ENCODE peak calls at places on chromosomes 11 and 22, in four cellular contexts. I, G, X and J are unnamed samples.
A peak's percentile ranks its signal among the peaks of the same experiment; 100 is the strongest.

GRCh38 chr22:37328017-37328416 is 45.7 kb downstream of the CYTH4 start:
- DNase-seq in G (no peak), I (no peak), X (no peak), J (no peak)

GRCh38 chr11:131246589-131247164 is 123.7 kb upstream of the NTM start:
- DNase-seq in X (no peak), I (no peak), G (no peak), J (no peak)

GRCh38 chr11:134332189-134332631 is 422 bp downstream of the GLB1L2 start:
- DNase-seq in X (no peak), G (no peak), I (no peak), J (peak; percentile 15)

GRCh38 chr11:100855466-100856067 is 168.5 kb downstream of the ARHGAP42 start:
- DNase-seq in G (peak; percentile 35), X (no peak), I (no peak), J (no peak)

GRCh38 chr11:3195251-3196160 is 23.1 kb downstream of the MRGPRG start:
- DNase-seq in G (peak; percentile 1), X (no peak), I (no peak), J (no peak)

GRCh38 chr22:44542561-44543222 is 44.7 kb upstream of the RTL6 start:
- DNase-seq in I (no peak), G (no peak), X (no peak), J (no peak)

GRCh38 chr22:25143161-25144076 is 56.2 kb upstream of the CRYBB3 start:
- DNase-seq in I (no peak), X (no peak), G (no peak), J (no peak)

GRCh38 chr11:58061813-58062212 is 31.1 kb downstream of the OR6Q1 start:
- DNase-seq in I (no peak), X (no peak), G (no peak), J (no peak)

GRCh38 chr11:93085097-93085496 is 112.7 kb downstream of the SLC36A4 start:
- DNase-seq in I (no peak), X (no peak), G (no peak), J (no peak)

GRCh38 chr11:18204771-18205170 is 31.8 kb downstream of the SAA4 start:
- DNase-seq in I (no peak), G (no peak), X (no peak), J (no peak)

GRCh38 chr11:46345881-46346484 is 1.3 kb upstream of the DGKZ start:
- DNase-seq in G (peak; percentile 46), I (no peak), X (no peak), J (no peak)

GRCh38 chr11:108958446-108959123 is 293.7 kb downstream of the DDX10 start:
- DNase-seq in I (no peak), X (no peak), G (no peak), J (no peak)

GRCh38 chr11:94521684-94522083 is 9.4 kb downstream of the C11orf97 start:
- DNase-seq in X (no peak), G (peak; percentile 61), I (no peak), J (no peak)

GRCh38 chr11:34356576-34356917 is 1.3 kb downstream of the ABTB2 start:
- DNase-seq in I (no peak), G (no peak), X (no peak), J (no peak)

GRCh38 chr11:131975624-131976420 is 605.4 kb downstream of the NTM start:
- DNase-seq in X (no peak), I (no peak), G (no peak), J (no peak)

GRCh38 chr11:20353829-20354434 is 9.6 kb upstream of the HTATIP2 start:
- DNase-seq in G (peak; percentile 33), X (no peak), I (no peak), J (no peak)

GRCh38 chr22:21632237-21632895 is at the start of gene CCDC116:
- DNase-seq in X (peak; percentile 63), I (no peak), G (peak; percentile 41), J (peak; percentile 47)

GRCh38 chr11:44949160-44950035 is 1.3 kb downstream of the TP53I11 start:
- DNase-seq in X (no peak), G (peak; percentile 36), I (no peak), J (peak; percentile 15)

GRCh38 chr11:125229006-125229405 is 64.5 kb downstream of the PKNOX2 start:
- DNase-seq in G (no peak), X (no peak), I (no peak), J (no peak)

GRCh38 chr11:44030276-44030932 is 17.4 kb upstream of the ACCSL start:
- DNase-seq in G (no peak), X (no peak), I (no peak), J (no peak)

GRCh38 chr11:60915250-60915914 is 1.4 kb downstream of the TMEM109 start:
- DNase-seq in G (peak; percentile 53), X (peak; percentile 73), I (no peak), J (peak; percentile 74)

GRCh38 chr22:21054046-21054713 is 8.4 kb downstream of the LRRC74B start:
- DNase-seq in I (no peak), G (no peak), X (no peak), J (no peak)

GRCh38 chr22:49458708-49459099 is 369.0 kb downstream of the BRD1 start:
- DNase-seq in I (no peak), G (no peak), X (no peak), J (no peak)

GRCh38 chr11:117217685-117218084 is 14.2 kb downstream of the PCSK7 start:
- DNase-seq in X (no peak), G (no peak), I (no peak), J (no peak)

GRCh38 chr22:35446365-35446764 is 46.4 kb downstream of the MCM5 start:
- DNase-seq in I (no peak), G (no peak), X (no peak), J (no peak)

GRCh38 chr11:66570117-66570825 is 1.9 kb upstream of the CTSF start:
- DNase-seq in I (no peak), G (no peak), X (no peak), J (no peak)

GRCh38 chr22:49482811-49483210 is 344.9 kb downstream of the BRD1 start:
- DNase-seq in I (no peak), G (no peak), X (no peak), J (no peak)

GRCh38 chr11:117232911-117233409 is 489 bp downstream of the RNF214 start:
- DNase-seq in I (no peak), G (no peak), X (no peak), J (no peak)

GRCh38 chr11:9004310-9004945 is 627 bp upstream of the NRIP3 start:
- DNase-seq in I (no peak), G (no peak), X (no peak), J (peak; percentile 8)